ENCODE peak calls at places on chromosome 1, in four cellular contexts. T is fibroblast of lung; A is K562; V is CD8-positive, alpha-beta T cell. B is an unnamed sample. For H3K4me1, the result is how much of the 10 kb centered on the place peaks cover.

GRCh38 chr1:17112076-17112475 is 7.2 kb downstream of the PADI2 start:
- DNase-seq in A (no peak), T (no peak), V (no peak), B (no peak)

GRCh38 chr1:208450958-208451357 is 206.8 kb upstream of the PLXNA2 start:
- DNase-seq in V (no peak), T (no peak), A (no peak), B (no peak)

GRCh38 chr1:118075116-118075515 is 109.9 kb downstream of the SPAG17 start:
- DNase-seq in T (peak), V (no peak), A (no peak), B (no peak)

GRCh38 chr1:94045465-94046056 is 75.4 kb downstream of the ABCA4 start:
- DNase-seq in V (peak), T (peak), A (peak), B (peak)

GRCh38 chr1:232695626-232696025 is 65.7 kb upstream of the SIPA1L2 start:
- DNase-seq in A (no peak), V (no peak), T (no peak), B (no peak)

GRCh38 chr1:13228343-13228781 is 2.4 kb upstream of the PRAMEF18 start:
- DNase-seq in V (peak), T (no peak), A (peak), B (no peak)

GRCh38 chr1:112508242-112509004 is at the start of gene WNT2B:
- DNase-seq in A (peak), T (no peak), V (peak), B (peak)

GRCh38 chr1:232473319-232473718 is 156.6 kb downstream of the SIPA1L2 start:
- DNase-seq in T (peak), V (no peak), A (no peak), B (peak)

GRCh38 chr1:110787328-110788071 is 85.4 kb upstream of the CD53 start:
- DNase-seq in A (no peak), T (no peak), V (peak), B (peak)

GRCh38 chr1:201358596-201358995 is 18.9 kb downstream of the TNNT2 start:
- DNase-seq in A (no peak), T (no peak), V (no peak), B (no peak)

GRCh38 chr1:152440635-152441471 is 26.8 kb upstream of the CRNN start:
- DNase-seq in V (peak), T (peak), A (peak), B (peak)

GRCh38 chr1:94044290-94044790 is 76.6 kb downstream of the ABCA4 start:
- DNase-seq in V (no peak), A (no peak), T (no peak), B (peak)

DNA sequence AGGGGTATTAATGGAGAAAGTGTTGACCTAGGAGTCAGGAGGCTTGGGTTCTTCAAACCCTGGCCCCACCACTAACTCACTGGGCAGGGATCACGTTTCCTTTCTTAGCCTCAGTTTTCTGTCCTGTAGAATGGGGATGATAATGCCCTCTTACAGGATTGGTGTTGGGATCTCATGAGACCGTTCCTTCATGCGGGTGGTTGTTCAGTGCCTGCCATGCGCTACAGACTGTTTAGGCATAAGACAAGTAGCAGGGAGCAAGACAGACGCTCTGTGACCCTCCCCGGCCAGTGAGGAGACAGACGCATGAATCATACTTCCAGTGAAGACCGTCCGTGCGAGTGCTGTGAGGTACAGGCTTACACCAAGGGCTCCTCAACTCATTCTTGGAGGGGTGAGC is 81.7 kb downstream of the MAN1C1 start:
- DNase-seq in A (no peak), V (no peak), T (no peak), B (no peak)
- H3K4me1 ChIP-seq in A (under half), V (under half), T (under half), B (under half)

DNA sequence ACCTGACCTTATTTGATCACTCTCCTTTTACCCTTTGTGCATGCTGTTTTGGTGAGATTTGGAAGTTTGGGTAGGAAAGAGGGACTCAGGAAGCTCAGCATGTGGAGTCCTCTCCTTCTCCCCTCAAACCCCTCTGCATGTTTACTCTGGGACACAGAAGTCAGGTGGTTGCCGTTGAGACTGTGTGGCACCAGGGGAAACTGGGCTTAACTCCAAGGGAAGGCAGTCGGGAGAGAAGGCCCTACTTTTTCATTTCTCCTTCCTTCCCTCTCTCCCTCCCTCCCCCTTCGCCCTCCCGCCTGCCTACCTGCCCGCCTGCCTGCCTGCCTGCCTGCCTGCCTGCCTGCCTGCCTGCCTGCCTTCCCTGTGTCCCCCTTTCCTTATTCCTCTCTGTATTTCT is 34.8 kb upstream of the TTC22 start:
- DNase-seq in T (no peak), V (peak), A (no peak), B (no peak)
- TF ChIP-seq CTCF in T (no peak), V (no peak), A (no peak), B (no peak)

GRCh38 chr1:147895123-147895522 is 7.5 kb upstream of the GJA8 start:
- DNase-seq in T (no peak), A (no peak), V (no peak), B (no peak)
- H3K4me3 ChIP-seq in T (no peak), A (no peak), V (no peak), B (no peak)

DNA sequence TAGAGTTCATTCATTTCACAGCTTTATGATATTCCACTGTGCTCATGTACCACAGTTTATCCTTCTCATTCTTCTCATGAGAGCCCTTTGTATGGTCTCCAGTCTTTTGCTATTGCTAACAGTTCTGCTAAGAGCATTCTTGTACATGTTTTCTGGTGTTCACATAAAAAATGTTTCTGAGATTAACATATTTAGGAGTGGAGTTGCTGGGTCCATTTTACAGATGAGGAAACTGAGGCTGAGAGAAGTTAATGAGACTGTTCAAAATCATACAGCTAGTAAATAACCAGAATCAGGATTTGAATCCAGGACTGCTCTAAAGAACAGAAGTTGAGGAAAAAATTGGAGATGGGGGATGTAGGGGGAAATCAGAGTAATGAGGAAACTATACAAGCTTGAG is 28.8 kb upstream of the RGS16 start:
- DNase-seq in T (no peak), V (no peak), A (no peak), B (no peak)
- H3K4me1 ChIP-seq in T (under half), V (under half), A (under half), B (under half)

DNA sequence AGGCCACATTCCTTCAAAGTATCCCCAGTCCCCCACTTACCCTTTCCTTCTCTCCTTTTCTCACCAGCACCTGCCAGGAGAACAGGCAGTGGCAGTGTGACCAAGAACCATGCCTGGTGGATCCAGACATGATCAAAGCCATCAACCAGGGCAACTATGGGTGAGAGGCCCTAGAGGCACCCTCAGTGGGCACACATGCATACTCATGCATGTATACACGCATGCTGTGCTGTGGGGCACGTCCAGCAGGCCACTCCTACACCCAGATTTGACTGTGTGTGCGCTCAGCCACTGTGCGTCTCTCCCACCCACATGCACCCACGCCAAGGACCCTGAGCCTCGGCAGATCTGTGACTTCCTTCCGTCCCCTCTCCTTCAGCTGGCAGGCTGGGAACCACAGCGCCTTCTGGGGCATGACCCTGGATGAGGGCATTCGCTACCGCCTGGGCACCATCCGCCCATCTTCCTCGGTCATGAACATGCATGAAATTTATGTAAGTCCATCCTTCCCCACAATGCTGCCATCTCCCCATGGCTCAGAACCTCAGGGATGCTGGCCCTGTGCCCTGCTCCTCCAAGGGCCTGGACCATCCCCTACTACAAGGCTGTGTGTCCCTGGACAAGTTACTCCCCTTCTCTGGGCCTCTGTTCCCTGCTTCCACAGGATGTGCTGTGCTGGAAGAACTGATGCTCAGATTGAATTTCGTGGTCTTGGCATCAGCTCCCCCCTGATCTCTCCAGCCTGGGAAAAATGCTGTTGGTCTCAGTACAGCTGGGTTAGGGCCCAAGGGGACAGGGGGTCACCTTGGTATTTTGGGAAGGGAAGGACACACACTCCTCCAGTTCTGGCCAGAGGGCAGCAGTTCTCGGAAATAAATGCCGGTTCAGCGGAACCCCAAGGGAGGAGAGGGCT is 7.0 kb downstream of the TINAGL1 start:
- DNase-seq in T (peak), A (no peak), V (peak), B (no peak)
- TF ChIP-seq CTCF in T (no peak), A (no peak), V (no peak), B (no peak)

DNA sequence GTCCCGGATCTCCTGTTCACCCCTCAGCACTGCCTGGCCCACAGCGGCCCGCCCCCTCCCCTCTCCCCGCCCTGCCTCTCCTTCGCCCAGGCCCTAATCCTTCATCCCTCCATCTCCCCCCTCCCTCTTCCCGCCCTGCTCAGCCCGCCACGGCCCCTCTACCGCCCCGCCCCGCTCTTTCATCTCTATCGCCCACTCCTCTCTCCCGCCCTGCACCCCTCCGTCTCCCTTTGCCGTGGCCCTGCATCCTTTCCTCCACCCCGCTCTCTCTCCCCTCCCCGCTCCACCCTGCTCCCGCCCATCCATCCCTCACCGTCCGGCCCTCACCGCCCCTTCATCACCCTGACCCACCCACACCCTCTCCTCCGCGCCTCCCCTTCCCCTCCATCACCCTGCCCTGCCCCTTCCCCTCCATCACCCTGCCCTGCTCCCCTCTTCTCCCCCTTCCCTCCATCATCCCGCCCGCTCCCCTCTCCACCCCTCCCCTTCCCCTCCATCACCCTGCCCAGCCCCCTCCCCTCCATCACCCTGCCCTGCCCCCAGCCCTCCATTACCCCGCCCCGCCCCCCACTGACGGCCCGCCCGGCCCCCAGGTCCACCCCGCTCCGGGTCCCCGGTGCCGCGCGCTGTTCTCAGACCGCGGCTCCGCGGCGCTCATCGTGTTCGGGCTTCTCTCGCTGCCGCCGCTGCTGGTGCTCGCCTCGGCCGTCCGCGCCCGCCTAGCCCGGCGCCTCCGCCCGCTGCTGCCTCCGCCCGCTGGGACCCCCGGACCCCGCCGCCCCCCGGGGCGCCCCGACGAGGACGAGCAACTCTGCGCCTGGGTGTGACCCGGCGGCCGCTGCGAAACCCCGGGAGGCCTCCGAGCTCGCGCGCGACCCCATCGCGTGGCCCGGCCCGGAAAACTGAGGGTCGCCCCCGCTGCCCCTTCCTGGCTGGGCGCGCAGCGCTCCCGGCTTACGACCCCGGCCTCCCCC is 6.2 kb upstream of the ANKRD65 start:
- DNase-seq in V (no peak), T (no peak), A (peak), B (no peak)
- H3K4me3 ChIP-seq in V (no peak), T (peak), A (peak), B (no peak)

GRCh38 chr1:26281091-26281958 is 1.4 kb downstream of the SH3BGRL3 start:
- DNase-seq in V (no peak), A (peak), T (no peak), B (no peak)

GRCh38 chr1:26283871-26284596 is 4.1 kb downstream of the SH3BGRL3 start:
- DNase-seq in T (no peak), V (no peak), A (peak), B (no peak)

GRCh38 chr1:26281971-26282693 is 2.2 kb downstream of the SH3BGRL3 start:
- DNase-seq in T (peak), V (no peak), A (peak), B (no peak)

GRCh38 chr1:26283226-26283853 is 3.5 kb downstream of the SH3BGRL3 start:
- DNase-seq in T (no peak), V (no peak), A (peak), B (no peak)

GRCh38 chr1:26282694-26283019 is 2.8 kb downstream of the SH3BGRL3 start:
- DNase-seq in V (no peak), A (peak), T (no peak), B (no peak)
- H3K4me1 ChIP-seq in V (half or more), A (half or more), T (half or more), B (half or more)

DNA sequence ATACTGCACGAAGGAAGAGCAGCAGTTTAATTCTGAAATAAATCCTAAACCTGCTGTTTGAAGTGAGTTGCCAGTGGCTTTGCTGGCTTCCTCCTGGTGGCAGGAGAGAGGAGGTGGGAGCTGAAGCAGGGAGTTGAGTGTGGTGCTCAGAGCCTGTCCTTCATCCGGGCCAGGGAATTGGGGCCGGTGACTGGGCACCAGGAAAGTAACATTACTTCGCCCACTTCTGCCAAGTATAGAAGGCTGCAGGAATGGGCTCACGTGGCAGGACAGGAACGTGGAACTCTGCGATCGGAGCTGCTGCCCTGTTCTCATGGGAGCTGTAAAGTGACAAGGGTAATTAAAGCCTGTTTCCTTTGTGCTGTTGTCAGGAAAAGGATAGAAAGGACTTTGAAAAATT is 8.7 kb downstream of the TOR3A start:
- DNase-seq in V (no peak), A (no peak), T (no peak), B (no peak)
- TF ChIP-seq CTCF in V (no peak), A (no peak), T (no peak), B (no peak)

GRCh38 chr1:38129473-38129872 is 82.9 kb upstream of the POU3F1 start:
- DNase-seq in A (no peak), T (no peak), V (no peak), B (no peak)

GRCh38 chr1:38132681-38133080 is 86.1 kb upstream of the POU3F1 start:
- DNase-seq in A (no peak), T (no peak), V (no peak), B (no peak)

GRCh38 chr1:38129971-38130370 is 83.4 kb upstream of the POU3F1 start:
- DNase-seq in A (no peak), T (no peak), V (no peak), B (no peak)

GRCh38 chr1:38128926-38129453 is 82.4 kb upstream of the POU3F1 start:
- DNase-seq in V (no peak), A (no peak), T (no peak), B (no peak)

DNA sequence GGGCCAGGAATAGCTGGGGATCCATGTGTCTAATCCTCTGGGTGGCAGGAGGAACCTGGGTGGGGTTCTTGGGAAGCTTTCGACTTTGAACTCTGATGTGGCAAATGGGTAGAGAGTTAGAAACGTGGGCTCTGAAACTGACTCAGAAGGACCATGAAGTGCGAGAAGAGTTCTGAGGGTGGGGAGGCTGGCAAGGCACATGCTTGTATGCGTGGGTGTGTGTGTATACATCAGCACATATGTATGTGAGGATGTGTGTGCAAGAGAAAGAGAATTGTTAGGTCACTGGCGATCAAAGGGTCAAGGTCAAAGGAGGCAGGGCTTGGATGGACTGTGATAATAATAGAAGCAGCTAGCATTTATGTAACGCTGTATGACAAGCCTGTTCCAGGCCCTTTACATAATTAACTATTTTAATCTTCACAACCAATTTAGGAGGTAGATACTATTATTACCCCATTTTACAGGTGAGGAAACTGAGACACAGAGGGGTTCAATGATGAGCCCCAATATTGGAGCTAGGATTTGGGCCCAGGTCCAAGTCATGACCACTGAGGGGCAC is 84.5 kb upstream of the POU3F1 start:
- DNase-seq in V (no peak), A (no peak), T (no peak), B (no peak)
- H3K4me3 ChIP-seq in V (no peak), A (no peak), T (no peak), B (no peak)

DNA sequence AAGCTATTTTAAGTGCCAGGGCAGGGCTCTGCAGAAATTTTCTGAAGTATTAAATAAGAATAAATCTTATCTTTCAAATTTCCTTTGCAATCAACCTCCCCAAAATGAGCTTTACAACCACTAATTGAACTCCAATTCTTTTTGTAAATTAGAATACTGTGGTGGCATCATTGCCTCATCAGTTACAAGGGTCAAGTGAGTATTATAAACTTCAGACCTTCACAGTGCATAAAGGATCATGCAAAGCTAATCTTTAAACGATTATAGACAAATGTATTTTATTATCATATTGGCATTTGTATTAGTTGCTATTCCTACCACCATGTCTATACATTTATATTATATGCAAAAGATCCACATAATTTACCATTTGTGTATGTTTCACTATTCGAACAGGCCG is 7.2 kb downstream of the CHML start:
- DNase-seq in A (no peak), V (no peak), T (no peak), B (no peak)
- H3K4me1 ChIP-seq in A (under half), V (under half), T (under half), B (under half)